ENCODE peak calls at places on chromosomes 1 and 21, in eight cellular contexts. Z, V, W, X, P, G, T and O are unnamed samples.

GRCh38 chr1:116947090-116947489 is 37.4 kb downstream of the PTGFRN start:
- DNase-seq in Z (no peak), V (no peak), W (no peak), X (no peak), P (no peak), G (no peak), T (no peak), O (no peak)

GRCh38 chr1:32265846-32266245 is 14.8 kb downstream of the LCK start:
- DNase-seq in Z (no peak), V (no peak), W (no peak), X (no peak), P (no peak), G (no peak), T (no peak), O (no peak)

GRCh38 chr1:151325646-151326429 is 1.4 kb downstream of the PI4KB start:
- DNase-seq in Z (no peak), V (no peak), W (peak; percentile 33), X (no peak), P (no peak), G (no peak), T (no peak), O (no peak)

GRCh38 chr1:33256701-33257387 is 552 bp downstream of the ZNF362 start:
- DNase-seq in Z (peak; percentile 59), V (peak; percentile 26), W (peak; percentile 72), X (peak; percentile 29), P (peak; percentile 48), G (peak; percentile 24), T (peak; percentile 69), O (peak; percentile 32)

GRCh38 chr1:202143011-202143767 is 1.3 kb downstream of the ARL8A start:
- DNase-seq in Z (no peak), V (no peak), W (no peak), X (no peak), P (no peak), G (no peak), T (no peak), O (no peak)

GRCh38 chr1:47901001-47901575 is 96.1 kb downstream of the TRABD2B start:
- DNase-seq in Z (no peak), V (no peak), W (no peak), X (no peak), P (no peak), G (no peak), T (no peak), O (no peak)

GRCh38 chr1:67688526-67689219 is 3.7 kb downstream of the GADD45A start:
- DNase-seq in Z (no peak), V (no peak), W (no peak), X (no peak), P (no peak), G (peak; percentile 12), T (no peak), O (no peak)

GRCh38 chr1:203492486-203493130 is 1.3 kb upstream of the OPTC start:
- DNase-seq in Z (no peak), V (no peak), W (no peak), X (no peak), P (no peak), G (no peak), T (no peak), O (no peak)

GRCh38 chr1:93262645-93263044 is 82.1 kb downstream of the CCDC18 start:
- DNase-seq in Z (no peak), V (no peak), W (no peak), X (no peak), P (no peak), G (no peak), T (no peak), O (no peak)

GRCh38 chr1:147627435-147628110 is 42.8 kb downstream of the ACP6 start:
- DNase-seq in Z (peak; percentile 44), V (no peak), W (peak; percentile 39), X (no peak), P (peak; percentile 53), G (peak; percentile 60), T (peak; percentile 28), O (peak; percentile 59)

GRCh38 chr1:7457811-7458210 is 313.3 kb upstream of the VAMP3 start:
- DNase-seq in Z (no peak), V (no peak), W (no peak), X (no peak), P (no peak), G (no peak), T (no peak), O (no peak)

GRCh38 chr21:38659936-38660332 is 145.8 kb upstream of the ETS2 start:
- DNase-seq in Z (no peak), V (no peak), W (no peak), X (no peak), P (no peak), G (no peak), T (no peak), O (no peak)

GRCh38 chr1:186620951-186621350 is 59.3 kb downstream of the PTGS2 start:
- DNase-seq in Z (no peak), V (peak; percentile 26), W (peak; percentile 99), X (no peak), P (no peak), G (no peak), T (peak; percentile 90), O (no peak)

GRCh38 chr1:3483801-3484444 is 29.5 kb downstream of the ARHGEF16 start:
- DNase-seq in Z (peak; percentile 26), V (no peak), W (peak; percentile 25), X (no peak), P (peak; percentile 77), G (peak; percentile 80), T (no peak), O (peak; percentile 55)

GRCh38 chr1:50603274-50604271 is 180.3 kb upstream of the DMRTA2 start:
- DNase-seq in Z (no peak), V (peak; percentile 25), W (peak; percentile 52), X (no peak), P (no peak), G (no peak), T (peak; percentile 25), O (no peak)

GRCh38 chr1:172761581-172762025 is 102.7 kb downstream of the FASLG start:
- DNase-seq in Z (no peak), V (no peak), W (peak; percentile 43), X (no peak), P (no peak), G (no peak), T (peak; percentile 26), O (no peak)

GRCh38 chr1:90723561-90724108 is 6.5 kb upstream of the BARHL2 start:
- DNase-seq in Z (no peak), V (no peak), W (no peak), X (no peak), P (no peak), G (peak; percentile 78), T (no peak), O (peak; percentile 75)

GRCh38 chr1:227998374-227999055 is 8.3 kb upstream of the WNT3A start:
- DNase-seq in Z (no peak), V (no peak), W (no peak), X (no peak), P (no peak), G (no peak), T (no peak), O (no peak)

GRCh38 chr1:215797859-215798258 is 230.8 kb downstream of the KCTD3 start:
- DNase-seq in Z (no peak), V (no peak), W (no peak), X (no peak), P (no peak), G (no peak), T (no peak), O (no peak)